ENCODE peak calls at places on chromosomes 11 and 22, in eight cellular contexts. W is choroid plexus epithelial cell; A is CD4-positive, alpha-beta memory T cell; V is lower leg skin; D is BJ; L is PC-9; C is SK-N-SH; I is ascending aorta. U is an unnamed sample.

GRCh38 chr11:113016905-113017304 is 55.7 kb downstream of the NCAM1 start:
- DNase-seq in V (no peak), I (no peak), W (no peak), L (no peak), D (no peak), A (no peak), C (no peak), U (no peak)

GRCh38 chr11:80899381-80899780 is 1458.6 kb upstream of the TENM4 start:
- DNase-seq in A (no peak), C (no peak), I (no peak), V (no peak), D (no peak), W (peak), L (no peak), U (no peak)

GRCh38 chr11:103085758-103086365 is 6.1 kb downstream of the DCUN1D5 start:
- DNase-seq in W (peak), V (no peak), A (no peak), I (no peak), C (no peak), D (no peak), L (no peak), U (no peak)

GRCh38 chr11:2694995-2695939 is 4.5 kb downstream of the KCNQ1OT1 start:
- DNase-seq in C (no peak), L (no peak), W (no peak), V (no peak), D (no peak), I (no peak), A (no peak), U (no peak)

GRCh38 chr11:798093-798713 is at the start of gene SLC25A22:
- DNase-seq in C (peak), A (peak), W (peak), I (no peak), L (peak), D (no peak), V (no peak), U (peak)

GRCh38 chr11:96187779-96188624 is 155.0 kb downstream of the MAML2 start:
- DNase-seq in W (peak), A (no peak), V (no peak), I (no peak), C (no peak), D (peak), L (peak), U (no peak)

GRCh38 chr22:40487663-40488249 is 117.4 kb downstream of the SGSM3 start:
- DNase-seq in D (no peak), I (no peak), C (peak), V (no peak), W (peak), L (no peak), A (peak), U (no peak)

GRCh38 chr11:79594839-79595238 is 154.0 kb upstream of the TENM4 start:
- DNase-seq in A (no peak), D (no peak), L (no peak), V (no peak), C (no peak), I (no peak), W (no peak), U (no peak)

GRCh38 chr22:29380032-29380781 is 8.2 kb downstream of the AP1B1 start:
- DNase-seq in I (no peak), V (no peak), L (no peak), A (no peak), C (no peak), W (no peak), D (peak), U (no peak)

GRCh38 chr11:33515347-33515746 is 185.3 kb downstream of the C11orf91 start:
- DNase-seq in W (peak), C (no peak), V (no peak), A (no peak), L (no peak), D (no peak), I (no peak), U (no peak)

GRCh38 chr22:29855611-29856181 is 17.6 kb upstream of the ASCC2 start:
- DNase-seq in I (no peak), W (no peak), V (no peak), C (no peak), L (no peak), A (no peak), D (no peak), U (no peak)

GRCh38 chr11:86798988-86799387 is 1.4 kb upstream of the PRSS23 start:
- DNase-seq in L (no peak), C (no peak), W (peak), I (no peak), D (no peak), V (no peak), A (no peak), U (no peak)

GRCh38 chr11:57493507-57494503 is 21.7 kb downstream of the SLC43A1 start:
- DNase-seq in A (peak), L (peak), C (peak), V (no peak), W (peak), D (no peak), I (no peak), U (peak)

GRCh38 chr11:123328281-123328680 is 101.8 kb upstream of the GRAMD1B start:
- DNase-seq in A (no peak), C (no peak), V (no peak), D (no peak), I (no peak), W (no peak), L (no peak), U (no peak)

GRCh38 chr11:113615773-113616172 is 90.3 kb downstream of the TMPRSS5 start:
- DNase-seq in C (no peak), V (no peak), I (no peak), A (no peak), W (peak), L (no peak), D (no peak), U (no peak)

GRCh38 chr11:11500744-11501487 is 120.9 kb downstream of the GALNT18 start:
- DNase-seq in C (no peak), W (no peak), D (no peak), V (no peak), A (no peak), I (no peak), L (no peak), U (no peak)

GRCh38 chr11:117523680-117524079 is 196.0 kb downstream of the CEP164 start:
- DNase-seq in A (no peak), C (no peak), L (no peak), D (no peak), W (peak), I (no peak), V (no peak), U (no peak)

GRCh38 chr11:74276581-74276980 is 34.9 kb downstream of the P4HA3 start:
- DNase-seq in I (no peak), C (no peak), A (no peak), L (no peak), W (peak), D (peak), V (no peak), U (no peak)

GRCh38 chr11:131524186-131524585 is 153.8 kb downstream of the NTM start:
- DNase-seq in D (no peak), C (no peak), I (no peak), A (no peak), W (no peak), V (no peak), L (no peak), U (no peak)

GRCh38 chr22:48089601-48090331 is 1327.3 kb downstream of the TBC1D22A start:
- DNase-seq in I (no peak), C (no peak), A (no peak), L (no peak), D (no peak), V (peak), W (peak), U (peak)

GRCh38 chr22:49734390-49734789 is 93.3 kb downstream of the BRD1 start:
- DNase-seq in C (no peak), W (no peak), A (no peak), D (no peak), V (no peak), I (no peak), L (no peak), U (no peak)

GRCh38 chr22:42688241-42688913 is 32.3 kb downstream of the A4GALT start:
- DNase-seq in V (peak), C (peak), W (peak), L (peak), A (no peak), D (peak), I (peak), U (no peak)

GRCh38 chr22:41976070-41976901 is 7.0 kb downstream of the SEPTIN3 start:
- DNase-seq in I (no peak), D (no peak), A (peak), L (peak), W (no peak), C (peak), V (no peak), U (peak)

GRCh38 chr11:129694538-129694937 is 121.1 kb upstream of the TMEM45B start:
- DNase-seq in W (no peak), C (no peak), V (no peak), L (peak), A (no peak), D (no peak), I (no peak), U (no peak)

DNA sequence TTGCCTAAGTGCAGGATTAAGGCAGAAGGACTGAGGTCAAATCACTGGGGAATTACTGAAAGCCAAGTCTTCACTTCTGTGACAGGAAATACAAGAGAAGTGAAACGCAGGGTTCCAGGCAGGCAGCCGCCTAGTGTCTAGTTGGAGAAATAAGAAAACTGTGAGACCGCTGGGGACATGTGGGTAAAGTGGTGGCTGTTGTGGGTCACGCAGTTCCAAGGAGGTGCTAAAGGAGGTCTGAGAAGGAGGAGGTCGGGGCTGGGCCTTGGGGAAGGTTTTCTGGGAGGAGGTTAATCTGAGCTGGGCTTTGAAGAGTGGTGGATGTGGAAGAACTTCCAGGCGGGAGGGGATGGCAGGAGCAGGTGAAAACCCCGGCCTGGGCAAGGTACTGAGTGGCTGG is 11.2 kb downstream of the MCM5 start:
- DNase-seq in V (no peak), W (no peak), I (no peak), D (no peak), A (no peak), C (no peak), L (no peak), U (no peak)
- H3K4me3 ChIP-seq in V (no peak), W (no peak), I (no peak), D (no peak), A (no peak), C (no peak), L (no peak), U (no peak)

GRCh38 chr11:65927904-65928397 is 8.7 kb downstream of the DRAP1 start:
- DNase-seq in C (no peak), D (no peak), L (no peak), A (peak), I (no peak), W (peak), V (no peak), U (peak)
- H3K4me3 ChIP-seq in C (no peak), D (no peak), L (no peak), A (peak), I (no peak), W (no peak), V (no peak), U (no peak)

GRCh38 chr11:12863605-12864121 is 145.5 kb upstream of the RASSF10 start:
- DNase-seq in A (no peak), D (no peak), I (no peak), W (no peak), C (no peak), L (no peak), V (no peak), U (no peak)
- H3K4me3 ChIP-seq in A (no peak), D (no peak), I (no peak), W (no peak), C (no peak), L (no peak), V (no peak), U (no peak)

GRCh38 chr11:7250166-7250565 is 1.5 kb upstream of the SYT9 start:
- DNase-seq in C (no peak), A (no peak), V (no peak), D (no peak), I (no peak), W (no peak), L (no peak), U (no peak)

GRCh38 chr11:7254731-7255291 is 3.1 kb downstream of the SYT9 start:
- DNase-seq in W (no peak), A (no peak), V (no peak), D (no peak), L (no peak), C (no peak), I (no peak), U (no peak)

GRCh38 chr11:7251487-7251835 is 243 bp upstream of the SYT9 start:
- DNase-seq in D (no peak), I (no peak), V (no peak), W (no peak), A (no peak), C (no peak), L (no peak), U (no peak)

GRCh38 chr11:7252683-7253213 is 1.0 kb downstream of the SYT9 start:
- DNase-seq in D (no peak), C (no peak), W (no peak), L (no peak), V (no peak), I (no peak), A (no peak), U (no peak)

DNA sequence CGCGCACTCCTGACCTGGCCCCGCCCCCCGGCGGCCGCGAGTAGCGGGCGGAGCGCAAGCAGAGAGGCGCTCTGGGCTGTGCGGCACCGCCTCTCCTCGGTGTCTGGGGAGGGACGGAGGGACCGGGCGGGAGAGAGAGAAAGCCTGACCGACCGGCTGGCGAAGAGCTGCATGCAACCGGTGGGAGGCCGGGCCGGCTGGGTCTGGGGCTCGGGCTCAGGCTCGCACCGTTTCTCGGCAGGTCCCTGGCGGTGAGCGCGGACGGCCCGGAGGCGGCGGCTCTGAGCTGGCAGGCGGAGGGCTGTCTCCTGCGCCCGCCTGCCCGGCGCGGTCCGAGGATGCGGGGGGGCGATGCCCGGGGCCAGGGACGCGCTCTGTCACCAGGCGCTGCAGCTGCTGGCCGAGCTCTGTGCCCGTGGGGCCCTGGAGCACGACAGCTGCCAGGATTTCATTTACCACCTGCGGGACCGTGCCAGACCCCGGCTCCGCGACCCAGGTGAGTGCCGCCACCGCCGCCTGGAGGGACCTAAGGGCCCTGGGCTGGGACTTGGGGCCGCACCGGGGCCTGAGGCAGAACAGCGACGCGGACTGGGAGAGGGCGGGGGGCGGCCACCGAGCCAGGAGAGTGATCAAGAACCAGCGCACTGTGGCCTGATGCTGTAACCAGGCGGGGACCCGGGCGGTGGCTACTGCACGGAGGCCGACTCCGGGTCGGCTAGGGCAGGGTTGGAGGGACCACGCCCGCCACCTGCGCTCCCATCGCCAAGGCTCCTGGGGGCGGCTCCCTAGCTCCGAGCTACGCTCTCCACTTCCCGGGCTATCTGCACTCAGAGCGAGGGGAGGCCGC is at the start of gene SYT9:
- DNase-seq in A (no peak), D (no peak), W (peak), V (no peak), C (peak), I (no peak), L (no peak), U (no peak)
- H3K4me3 ChIP-seq in A (no peak), D (peak), W (peak), V (peak), C (peak), I (peak), L (no peak), U (no peak)

DNA sequence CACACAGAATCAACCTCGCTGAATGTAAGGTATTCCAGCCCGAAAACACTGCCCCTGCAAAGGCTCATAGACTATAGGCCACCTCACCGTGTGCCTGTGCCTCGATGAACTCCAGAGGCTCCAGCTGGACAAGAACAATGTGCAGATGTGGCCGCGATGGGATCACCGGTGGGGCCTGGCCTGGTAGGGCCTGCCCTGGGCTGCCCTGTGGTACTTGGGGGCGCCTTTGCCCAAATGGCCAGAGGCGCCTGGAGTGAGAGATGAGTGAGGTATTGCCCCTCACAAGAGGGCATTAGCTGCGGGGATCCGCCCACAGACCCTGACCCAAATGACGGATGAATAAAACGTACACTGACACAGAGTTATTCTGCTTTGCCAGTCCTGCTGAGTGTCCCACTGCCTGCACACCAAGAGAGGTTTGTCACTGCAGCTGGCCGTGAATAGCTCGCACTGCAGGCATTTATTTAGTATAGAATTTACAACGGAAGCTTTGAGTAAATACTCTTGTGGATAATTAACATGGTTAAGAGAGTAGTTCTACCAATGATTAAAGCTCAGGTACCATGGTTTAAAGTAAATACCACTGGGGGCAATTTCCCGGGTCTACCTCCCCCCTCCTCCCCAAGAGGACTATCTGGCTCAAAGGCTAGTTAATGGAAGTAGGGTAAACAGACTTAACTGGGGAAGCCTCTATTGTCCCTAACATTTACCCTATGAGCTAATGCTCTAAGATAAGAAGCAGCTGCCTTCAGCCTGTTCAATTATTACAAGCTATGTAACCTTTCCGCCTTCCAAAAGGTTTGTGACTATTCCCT is 101.1 kb upstream of the IGLL5 start:
- DNase-seq in W (no peak), C (no peak), D (no peak), A (no peak), L (no peak), V (no peak), I (no peak), U (no peak)
- H3K4me3 ChIP-seq in W (no peak), C (no peak), D (no peak), A (no peak), L (no peak), V (no peak), I (no peak), U (no peak)

GRCh38 chr11:70915158-70915795 is 337.1 kb downstream of the SHANK2 start:
- DNase-seq in V (no peak), I (no peak), L (no peak), A (no peak), W (no peak), C (no peak), D (no peak), U (no peak)

GRCh38 chr11:70912226-70912840 is 340.0 kb downstream of the SHANK2 start:
- DNase-seq in C (no peak), V (no peak), A (no peak), L (no peak), I (no peak), D (no peak), W (no peak), U (no peak)

GRCh38 chr11:70916321-70916720 is 336.1 kb downstream of the SHANK2 start:
- DNase-seq in I (no peak), C (no peak), W (no peak), V (no peak), A (no peak), L (no peak), D (no peak), U (no peak)

GRCh38 chr11:70914496-70914895 is 337.9 kb downstream of the SHANK2 start:
- DNase-seq in L (no peak), V (no peak), W (no peak), D (no peak), I (no peak), C (no peak), A (no peak), U (no peak)

GRCh38 chr11:70913715-70914231 is 338.6 kb downstream of the SHANK2 start:
- DNase-seq in L (no peak), I (no peak), C (no peak), W (no peak), V (no peak), A (no peak), D (no peak), U (no peak)
- H3K4me3 ChIP-seq in L (no peak), I (no peak), C (no peak), W (no peak), V (no peak), A (no peak), D (no peak), U (no peak)

GRCh38 chr11:116512841-116513240 is 259.9 kb downstream of the BUD13 start:
- DNase-seq in V (no peak), D (no peak), A (no peak), I (no peak), L (no peak), W (no peak), C (no peak), U (no peak)
- H3K4me3 ChIP-seq in V (no peak), D (no peak), A (no peak), I (no peak), L (no peak), W (no peak), C (no peak), U (no peak)

GRCh38 chr11:119337581-119338317 is 2.9 kb downstream of the C1QTNF5 start:
- DNase-seq in L (no peak), W (no peak), V (no peak), D (no peak), C (peak), I (no peak), A (no peak), U (peak)

GRCh38 chr11:119339581-119340334 is 925 bp downstream of the C1QTNF5 start:
- DNase-seq in W (peak), I (no peak), A (no peak), C (peak), D (no peak), V (no peak), L (peak), U (no peak)

GRCh38 chr11:119338946-119339580 is 1.6 kb downstream of the C1QTNF5 start:
- DNase-seq in D (no peak), L (no peak), I (no peak), W (no peak), C (no peak), A (no peak), V (no peak), U (no peak)

GRCh38 chr11:119336744-119337469 is 2.6 kb downstream of the RNF26 start:
- DNase-seq in C (no peak), L (no peak), W (no peak), I (no peak), D (no peak), V (no peak), A (no peak), U (no peak)

DNA sequence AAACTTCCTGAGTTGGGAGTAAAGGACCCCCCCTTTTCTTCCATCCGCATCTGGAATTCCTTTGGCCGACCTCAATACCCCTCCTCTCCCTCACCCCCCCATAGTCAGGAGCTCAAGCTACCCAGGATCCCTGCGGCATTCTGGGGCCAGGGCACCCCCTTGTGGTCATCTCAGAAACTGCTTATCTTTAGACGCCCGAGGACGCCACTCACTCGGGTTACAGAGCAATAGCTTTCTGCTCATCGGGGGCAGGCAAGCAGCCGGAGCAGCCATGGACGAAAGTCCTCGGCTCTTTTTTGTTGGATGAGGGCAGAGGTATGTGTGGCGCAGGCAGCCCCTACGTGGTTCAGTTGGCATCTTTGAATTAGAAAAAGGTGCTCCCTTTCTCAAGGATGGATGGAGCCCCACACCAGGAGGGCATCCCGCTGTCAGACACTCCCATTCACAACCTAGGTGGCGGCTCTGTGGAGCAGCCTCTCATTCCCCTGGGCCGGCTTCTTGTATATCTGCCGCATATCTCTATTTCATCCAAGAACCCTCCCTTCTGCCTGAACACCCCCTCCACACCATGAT is 2.3 kb downstream of the C1QTNF5 start:
- DNase-seq in L (peak), I (no peak), V (no peak), W (peak), A (peak), D (no peak), C (peak), U (peak)
- H3K4me3 ChIP-seq in L (no peak), I (no peak), V (no peak), W (no peak), A (no peak), D (no peak), C (no peak), U (no peak)